ENCODE peak calls at places on chromosomes 4 and X, in six cellular contexts. F is foreskin fibroblast, U is Caki2, J is ureter, A is psoas muscle, I is fibroblast of lung. L is an unnamed sample.
A peak's percentile ranks its signal among the peaks of the same experiment; 100 is the strongest.

GRCh38 chr4:3083732-3084131 is 9.3 kb downstream of the HTT start:
- DNase-seq in F (no peak), U (no peak), J (no peak), A (no peak), I (no peak), L (no peak)

GRCh38 chr4:77994194-77994721 is 62.9 kb upstream of the FRAS1 start:
- DNase-seq in F (peak; percentile 48), U (peak; percentile 38), J (no peak), A (no peak), I (peak; percentile 71), L (peak; percentile 40)

GRCh38 chrX:133869270-133869669 is 116.1 kb downstream of the GPC3 start:
- DNase-seq in F (no peak), U (no peak), J (no peak), A (no peak), I (no peak), L (no peak)

GRCh38 chr4:169103966-169104412 is 93.9 kb upstream of the CBR4 start:
- DNase-seq in F (no peak), U (peak; percentile 46), J (no peak), A (no peak), I (no peak), L (no peak)

GRCh38 chr4:142366821-142367220 is 479.3 kb downstream of the INPP4B start:
- DNase-seq in F (peak; percentile 60), U (no peak), J (no peak), A (no peak), I (peak; percentile 72), L (no peak)

GRCh38 chr4:8607603-8608481 is 15.3 kb downstream of the CPZ start:
- DNase-seq in F (no peak), U (no peak), J (no peak), A (no peak), I (no peak), L (no peak)

GRCh38 chr4:99848576-99848975 is 31.9 kb downstream of the DAPP1 start:
- DNase-seq in F (no peak), U (no peak), J (no peak), A (no peak), I (no peak), L (no peak)

GRCh38 chr4:112031712-112032328 is 113.4 kb upstream of the FAM241A start:
- DNase-seq in F (peak; percentile 50), U (peak; percentile 18), J (no peak), A (no peak), I (peak; percentile 74), L (peak; percentile 51)

GRCh38 chr4:53119685-53120084 is 246.2 kb downstream of the SCFD2 start:
- DNase-seq in F (peak; percentile 56), U (peak; percentile 12), J (no peak), A (no peak), I (peak; percentile 44), L (no peak)

GRCh38 chr4:141705048-141705746 is 68.8 kb downstream of the IL15 start:
- DNase-seq in F (no peak), U (no peak), J (no peak), A (no peak), I (no peak), L (no peak)

GRCh38 chr4:13721894-13722293 is 94.4 kb upstream of the BOD1L1 start:
- DNase-seq in F (no peak), U (no peak), J (no peak), A (no peak), I (no peak), L (no peak)

GRCh38 chrX:84362184-84362838 is 139.9 kb downstream of the HDX start:
- DNase-seq in F (no peak), U (no peak), J (no peak), A (no peak), I (peak; percentile 55), L (no peak)

GRCh38 chr4:13541176-13541604 is 3.1 kb downstream of the NKX3-2 start:
- DNase-seq in F (no peak), U (no peak), J (no peak), A (no peak), I (no peak), L (no peak)

GRCh38 chr4:52421811-52422213 is 237.3 kb downstream of the USP46 start:
- DNase-seq in F (peak; percentile 28), U (no peak), J (no peak), A (no peak), I (no peak), L (no peak)

GRCh38 chr4:19478791-19479190 is 772.9 kb upstream of the SLIT2 start:
- DNase-seq in F (no peak), U (no peak), J (no peak), A (no peak), I (peak; percentile 67), L (no peak)

GRCh38 chr4:130359537-130359936 is 1263.6 kb downstream of the C4orf33 start:
- DNase-seq in F (peak; percentile 6), U (no peak), J (no peak), A (no peak), I (peak; percentile 67), L (no peak)

GRCh38 chrX:63635750-63636149 is 149.3 kb downstream of the ARHGEF9 start:
- DNase-seq in F (no peak), U (no peak), J (no peak), A (no peak), I (no peak), L (no peak)

GRCh38 chr4:1981251-1982055 is 27.3 kb downstream of the NELFA start:
- DNase-seq in F (peak; percentile 17), U (peak; percentile 27), J (no peak), A (peak; percentile 49), I (peak; percentile 19), L (no peak)

GRCh38 chr4:98932539-98932938 is 3.6 kb upstream of the EIF4E start:
- DNase-seq in F (peak; percentile 76), U (no peak), J (no peak), A (no peak), I (no peak), L (peak; percentile 27)

GRCh38 chr4:6403400-6403685 is 69.1 kb downstream of the PPP2R2C start:
- DNase-seq in F (no peak), U (no peak), J (no peak), A (no peak), I (no peak), L (no peak)

GRCh38 chr4:67087897-67088296 is 457.4 kb downstream of the CENPC start:
- DNase-seq in F (no peak), U (no peak), J (no peak), A (no peak), I (no peak), L (peak; percentile 49)

GRCh38 chrX:29662759-29663503 is 552.4 kb upstream of the MAGEB2 start:
- DNase-seq in F (peak; percentile 81), U (peak; percentile 94), J (no peak), A (no peak), I (peak; percentile 88), L (peak; percentile 71)

L was measured in LoVo.